ENCODE peak calls at places on chromosomes 7 and 10, in eight cellular contexts. Y, D, G, M, C, A, O and H are unnamed samples.

GRCh38 chr10:1570652-1571051 is 166.7 kb downstream of the ADARB2 start:
- DNase-seq in Y (no peak), D (no peak), G (no peak), M (no peak), C (no peak), A (no peak), O (no peak), H (peak; percentile 14)

GRCh38 chr10:119370972-119371703 is 163.8 kb downstream of the GRK5 start:
- DNase-seq in Y (peak; percentile 5), D (no peak), G (no peak), M (no peak), C (peak; percentile 89), A (no peak), O (no peak), H (no peak)

GRCh38 chr10:60735244-60735643 is 43.0 kb upstream of the CDK1 start:
- DNase-seq in Y (peak; percentile 32), D (no peak), G (no peak), M (no peak), C (no peak), A (no peak), O (no peak), H (no peak)

GRCh38 chr7:20784311-20785210 is 2.1 kb downstream of the SP8 start:
- DNase-seq in Y (peak; percentile 66), D (peak; percentile 68), G (peak; percentile 21), M (no peak), C (no peak), A (no peak), O (no peak), H (peak; percentile 65)

GRCh38 chr7:128124786-128125185 is 93.5 kb upstream of the LRRC4 start:
- DNase-seq in Y (no peak), D (no peak), G (no peak), M (no peak), C (no peak), A (no peak), O (no peak), H (no peak)

GRCh38 chr10:94194256-94194655 is 168.5 kb downstream of the NOC3L start:
- DNase-seq in Y (peak; percentile 80), D (no peak), G (no peak), M (no peak), C (peak; percentile 53), A (no peak), O (no peak), H (no peak)

GRCh38 chr7:93148135-93148534 is at the start of gene SAMD9L:
- DNase-seq in Y (no peak), D (peak; percentile 42), G (no peak), M (no peak), C (peak; percentile 47), A (no peak), O (no peak), H (no peak)

GRCh38 chr10:111084346-111085255 is 7.8 kb downstream of the ADRA2A start:
- DNase-seq in Y (no peak), D (no peak), G (no peak), M (no peak), C (no peak), A (no peak), O (no peak), H (no peak)

GRCh38 chr7:101093907-101094306 is 8.6 kb downstream of the TRIM56 start:
- DNase-seq in Y (peak; percentile 65), D (peak; percentile 4), G (no peak), M (no peak), C (peak; percentile 83), A (no peak), O (no peak), H (no peak)

GRCh38 chr7:14504134-14504533 is 398.4 kb downstream of the DGKB start:
- DNase-seq in Y (no peak), D (no peak), G (no peak), M (no peak), C (no peak), A (no peak), O (no peak), H (peak; percentile 30)

GRCh38 chr7:157139142-157140117 is 704 bp downstream of the UBE3C start:
- DNase-seq in Y (no peak), D (no peak), G (peak; percentile 72), M (peak; percentile 67), C (peak; percentile 12), A (peak; percentile 54), O (no peak), H (peak; percentile 50)

GRCh38 chr10:110802551-110803238 is 69.0 kb upstream of the PDCD4 start:
- DNase-seq in Y (peak; percentile 73), D (peak; percentile 52), G (peak; percentile 77), M (peak; percentile 71), C (peak; percentile 80), A (peak; percentile 83), O (no peak), H (no peak)

GRCh38 chr10:110865804-110866482 is 5.8 kb upstream of the PDCD4 start:
- DNase-seq in Y (no peak), D (no peak), G (no peak), M (no peak), C (peak; percentile 33), A (no peak), O (no peak), H (no peak)

GRCh38 chr7:120919466-120919865 is 31.1 kb upstream of the ING3 start:
- DNase-seq in Y (no peak), D (no peak), G (no peak), M (no peak), C (no peak), A (no peak), O (no peak), H (no peak)

GRCh38 chr7:151518781-151519044 is 982 bp downstream of the RHEB start:
- DNase-seq in Y (no peak), D (no peak), G (no peak), M (no peak), C (peak; percentile 30), A (no peak), O (no peak), H (no peak)

GRCh38 chr7:151519765-151520418 is at the start of gene RHEB:
- DNase-seq in Y (peak; percentile 99), D (peak; percentile 97), G (peak; percentile 99), M (peak; percentile 98), C (peak; percentile 99), A (peak; percentile 98), O (peak; percentile 98), H (peak; percentile 97)

GRCh38 chr7:151520419-151521229 is 929 bp upstream of the RHEB start:
- DNase-seq in Y (no peak), D (peak; percentile 37), G (peak; percentile 78), M (peak; percentile 57), C (no peak), A (peak; percentile 68), O (no peak), H (peak; percentile 48)

GRCh38 chr7:151517601-151518104 is 2.0 kb downstream of the RHEB start:
- DNase-seq in Y (no peak), D (no peak), G (no peak), M (no peak), C (no peak), A (no peak), O (no peak), H (no peak)

DNA sequence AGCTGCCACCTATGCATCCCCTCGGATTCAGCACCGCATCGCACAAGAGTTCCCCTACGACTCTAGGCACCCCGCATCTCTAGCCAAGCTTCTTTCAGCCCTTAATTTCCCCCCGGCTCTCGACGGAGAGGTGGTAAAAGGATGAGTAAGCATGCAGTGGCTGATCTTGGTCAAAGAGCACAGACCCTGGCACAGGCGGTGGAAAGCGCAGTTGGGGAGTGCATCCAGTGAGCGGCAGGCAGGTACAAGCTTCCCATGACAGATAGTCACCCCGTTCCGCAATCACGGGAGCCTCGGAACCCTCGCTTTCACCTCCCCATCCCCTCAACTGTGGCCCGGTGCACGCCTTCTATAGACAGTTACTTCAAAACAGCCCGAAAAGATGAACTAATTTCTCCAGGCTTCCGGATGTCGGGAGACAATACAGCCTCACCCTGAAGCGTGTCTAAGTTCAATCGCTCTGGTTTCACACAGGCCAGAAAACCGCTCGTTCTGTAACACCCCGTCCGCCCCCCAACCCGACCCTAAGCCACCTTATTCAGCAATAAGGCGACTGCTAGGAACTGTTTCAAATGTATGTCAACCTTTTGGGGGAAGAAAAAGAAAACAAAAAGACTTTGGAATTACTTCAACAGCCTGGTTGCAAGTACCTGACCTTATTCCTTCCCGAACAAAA is 1.5 kb downstream of the RHEB start:
- DNase-seq in Y (peak; percentile 72), D (peak; percentile 29), G (peak; percentile 60), M (peak; percentile 33), C (peak; percentile 39), A (peak; percentile 64), O (no peak), H (no peak)
- TF ChIP-seq CTCF in Y (peak; percentile 24), D (no peak), G (no peak), M (no peak), C (no peak), A (no peak), O (no peak), H (no peak)

GRCh38 chr10:115829501-115830215 is 443.3 kb downstream of the GFRA1 start:
- DNase-seq in Y (peak; percentile 6), D (no peak), G (no peak), M (no peak), C (peak; percentile 73), A (no peak), O (no peak), H (no peak)
- TF ChIP-seq CTCF in Y (peak; percentile 34), D (no peak), G (no peak), M (no peak), C (peak; percentile 25), A (no peak), O (no peak), H (no peak)

GRCh38 chr7:85829817-85830432 is 643.1 kb upstream of the SEMA3D start:
- DNase-seq in Y (no peak), D (no peak), G (no peak), M (no peak), C (peak; percentile 55), A (no peak), O (no peak), H (no peak)
- TF ChIP-seq CTCF in Y (peak; percentile 42), D (no peak), G (no peak), M (peak; percentile 30), C (peak; percentile 39), A (peak; percentile 28), O (peak; percentile 41), H (no peak)

GRCh38 chr10:13489035-13489434 is 39.8 kb downstream of the BEND7 start:
- DNase-seq in Y (no peak), D (no peak), G (no peak), M (no peak), C (no peak), A (no peak), O (no peak), H (no peak)

GRCh38 chr10:13483073-13483472 is 45.7 kb downstream of the BEND7 start:
- DNase-seq in Y (no peak), D (peak; percentile 21), G (no peak), M (no peak), C (no peak), A (no peak), O (no peak), H (no peak)

GRCh38 chr10:13483951-13484350 is 44.9 kb downstream of the BEND7 start:
- DNase-seq in Y (no peak), D (peak; percentile 25), G (no peak), M (peak; percentile 74), C (no peak), A (no peak), O (no peak), H (no peak)

GRCh38 chr10:13481690-13482089 is 47.1 kb downstream of the BEND7 start:
- DNase-seq in Y (no peak), D (no peak), G (no peak), M (no peak), C (no peak), A (no peak), O (no peak), H (no peak)

DNA sequence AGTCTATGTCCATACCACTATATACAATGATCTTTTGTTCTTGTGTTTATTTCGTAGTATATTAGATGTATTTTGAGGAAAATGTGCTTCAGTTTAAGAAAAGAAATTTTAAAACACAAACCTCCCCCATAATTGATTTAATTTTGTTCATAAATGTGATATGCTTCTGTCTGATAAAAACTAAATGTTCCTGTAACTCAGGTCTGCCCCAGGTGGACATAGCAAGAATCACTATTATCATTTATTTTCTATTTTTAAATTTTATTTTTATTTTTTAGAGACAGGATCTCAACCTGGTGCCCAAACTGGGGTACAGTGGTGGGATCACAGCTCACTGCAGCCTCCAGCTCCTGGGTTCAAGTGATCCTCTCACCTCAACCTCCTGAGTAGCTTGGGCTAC is 43.2 kb downstream of the BEND7 start:
- DNase-seq in Y (no peak), D (no peak), G (no peak), M (no peak), C (peak; percentile 10), A (no peak), O (no peak), H (no peak)
- TF ChIP-seq CTCF in Y (peak; percentile 49), D (no peak), G (no peak), M (no peak), C (peak; percentile 56), A (no peak), O (peak; percentile 53), H (peak; percentile 57)